ENCODE peak calls at places on chromosomes 11 and 22, in seven cellular contexts. M, J, V, S, W, A and Q are unnamed samples. For H3K4me1, the result is how much of the 10 kb centered on the place peaks cover.

GRCh38 chr11:20647976-20648565 is 21.3 kb upstream of the NELL1 start:
- DNase-seq in M (no peak), J (peak), V (peak), S (peak), W (peak), A (peak), Q (no peak)

GRCh38 chr22:40951795-40952602 is 821 bp downstream of the RBX1 start:
- DNase-seq in M (no peak), J (no peak), V (no peak), S (no peak), W (no peak), A (no peak), Q (no peak)

GRCh38 chr11:134022748-134023147 is 46.1 kb upstream of the JAM3 start:
- DNase-seq in M (no peak), J (no peak), V (no peak), S (no peak), W (no peak), A (no peak), Q (no peak)

GRCh38 chr11:7575841-7576451 is 62.1 kb downstream of the PPFIBP2 start:
- DNase-seq in M (peak), J (no peak), V (no peak), S (peak), W (peak), A (no peak), Q (no peak)

GRCh38 chr22:44348963-44349950 is 36.5 kb upstream of the SHISAL1 start:
- DNase-seq in M (peak), J (no peak), V (no peak), S (no peak), W (no peak), A (no peak), Q (no peak)

GRCh38 chr11:134450186-134450585 is 38.1 kb upstream of the B3GAT1 start:
- DNase-seq in M (no peak), J (no peak), V (no peak), S (no peak), W (no peak), A (no peak), Q (peak)

GRCh38 chr11:125114518-125114917 is 3.1 kb upstream of the TMEM218 start:
- DNase-seq in M (no peak), J (no peak), V (peak), S (no peak), W (no peak), A (peak), Q (no peak)

GRCh38 chr22:27986937-27987336 is 67.9 kb upstream of the PITPNB start:
- DNase-seq in M (no peak), J (no peak), V (peak), S (no peak), W (no peak), A (no peak), Q (peak)

GRCh38 chr22:30245985-30246901 is at the start of gene LIF:
- DNase-seq in M (no peak), J (no peak), V (peak), S (no peak), W (peak), A (peak), Q (no peak)

GRCh38 chr22:33328789-33329296 is 270.7 kb upstream of the SYN3 start:
- DNase-seq in M (no peak), J (no peak), V (no peak), S (peak), W (no peak), A (no peak), Q (no peak)

GRCh38 chr22:30014244-30014643 is 66.0 kb upstream of the HORMAD2 start:
- DNase-seq in M (no peak), J (no peak), V (no peak), S (no peak), W (no peak), A (no peak), Q (no peak)

GRCh38 chr11:46682773-46683752 is 17.4 kb downstream of the ARHGAP1 start:
- DNase-seq in M (no peak), J (no peak), V (no peak), S (no peak), W (no peak), A (no peak), Q (no peak)

GRCh38 chr11:134711563-134711962 is 299.5 kb upstream of the B3GAT1 start:
- DNase-seq in M (no peak), J (no peak), V (no peak), S (no peak), W (no peak), A (no peak), Q (no peak)

GRCh38 chr11:8826901-8827560 is 84.0 kb upstream of the AKIP1 start:
- DNase-seq in M (peak), J (no peak), V (no peak), S (no peak), W (no peak), A (peak), Q (peak)

GRCh38 chr22:17797721-17798559 is 23.7 kb upstream of the BID start:
- DNase-seq in M (no peak), J (no peak), V (no peak), S (no peak), W (no peak), A (no peak), Q (no peak)

GRCh38 chr11:104625246-104625645 is 273.0 kb downstream of the CASP12 start:
- DNase-seq in M (no peak), J (no peak), V (no peak), S (no peak), W (no peak), A (no peak), Q (no peak)

GRCh38 chr22:19477321-19478085 is 1.5 kb downstream of the UFD1 start:
- DNase-seq in M (no peak), J (no peak), V (no peak), S (no peak), W (no peak), A (no peak), Q (no peak)

GRCh38 chr22:27216444-27216843 is 559.1 kb downstream of the MIAT start:
- DNase-seq in M (no peak), J (no peak), V (no peak), S (no peak), W (no peak), A (no peak), Q (no peak)

GRCh38 chr22:24107668-24108067 is 73.6 kb upstream of the SUSD2 start:
- DNase-seq in M (peak), J (peak), V (no peak), S (no peak), W (peak), A (no peak), Q (peak)

GRCh38 chr22:23503736-23504440 is 76.2 kb downstream of the IGLL1 start:
- DNase-seq in M (peak), J (no peak), V (no peak), S (no peak), W (no peak), A (no peak), Q (peak)

GRCh38 chr11:45935349-45936064 is 13.1 kb downstream of the LARGE2 start:
- DNase-seq in M (no peak), J (no peak), V (no peak), S (no peak), W (no peak), A (no peak), Q (no peak)

GRCh38 chr11:86559311-86559945 is 113.0 kb downstream of the ME3 start:
- DNase-seq in M (peak), J (no peak), V (no peak), S (no peak), W (no peak), A (no peak), Q (peak)

GRCh38 chr22:41028841-41029240 is 63.6 kb upstream of the EP300 start:
- DNase-seq in M (no peak), J (no peak), V (no peak), S (no peak), W (no peak), A (no peak), Q (no peak)

GRCh38 chr22:41288245-41288946 is 2.4 kb upstream of the RANGAP1 start:
- DNase-seq in M (no peak), J (no peak), V (no peak), S (peak), W (peak), A (no peak), Q (peak)

DNA sequence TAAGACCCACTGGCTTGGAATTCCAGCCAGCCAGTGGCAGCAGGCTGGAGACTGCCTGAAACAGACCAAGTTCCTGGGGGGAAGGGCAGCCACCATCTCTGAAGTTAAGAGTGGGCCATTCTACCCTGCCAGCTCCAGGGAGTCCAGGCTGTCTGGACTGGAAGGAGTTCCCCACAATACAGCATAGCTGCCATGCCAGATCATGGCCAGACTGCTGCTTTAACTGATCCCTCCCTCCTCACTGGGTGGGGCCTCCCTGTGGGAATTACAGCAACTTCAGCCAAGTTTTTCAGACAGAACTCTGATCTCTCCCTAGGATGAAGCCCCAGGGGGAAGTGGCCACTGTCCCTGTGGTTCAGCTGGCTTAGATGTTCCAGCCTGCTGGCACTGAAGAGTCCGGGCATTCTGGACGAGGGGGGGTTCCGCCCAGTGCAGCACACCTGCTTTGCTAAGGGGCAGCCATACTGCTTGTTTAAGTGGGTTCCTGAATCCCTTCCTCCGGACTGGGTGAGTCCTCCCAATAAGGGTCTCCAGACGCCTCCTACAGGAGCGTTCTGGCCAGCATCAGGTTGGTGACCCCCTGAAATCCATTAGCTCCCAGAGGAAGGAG is 455.4 kb downstream of the DLG2 start:
- DNase-seq in M (no peak), J (no peak), V (no peak), S (no peak), W (no peak), A (no peak), Q (no peak)
- H3K4me1 ChIP-seq in M (under half), J (under half), V (under half), S (under half), W (under half), A (under half), Q (under half)

GRCh38 chr11:16280256-16280682 is 76.1 kb downstream of the SOX6 start:
- DNase-seq in M (no peak), J (peak), V (no peak), S (no peak), W (peak), A (peak), Q (peak)
- TF ChIP-seq EP300 in M (no peak), J (no peak), V (no peak), S (no peak), W (no peak), A (peak), Q (no peak)

GRCh38 chr11:124108158-124108557 is 7.1 kb upstream of the VWA5A start:
- DNase-seq in M (no peak), J (no peak), V (no peak), S (no peak), W (peak), A (peak), Q (no peak)
- TF ChIP-seq CTCF in M (no peak), J (no peak), V (no peak), S (no peak), W (peak), A (peak), Q (no peak)

GRCh38 chr11:2735053-2735589 is 35.3 kb upstream of the KCNQ1OT1 start:
- DNase-seq in M (no peak), J (no peak), V (no peak), S (no peak), W (no peak), A (no peak), Q (no peak)
- H3K4me1 ChIP-seq in M (under half), J (half or more), V (under half), S (under half), W (under half), A (half or more), Q (under half)

DNA sequence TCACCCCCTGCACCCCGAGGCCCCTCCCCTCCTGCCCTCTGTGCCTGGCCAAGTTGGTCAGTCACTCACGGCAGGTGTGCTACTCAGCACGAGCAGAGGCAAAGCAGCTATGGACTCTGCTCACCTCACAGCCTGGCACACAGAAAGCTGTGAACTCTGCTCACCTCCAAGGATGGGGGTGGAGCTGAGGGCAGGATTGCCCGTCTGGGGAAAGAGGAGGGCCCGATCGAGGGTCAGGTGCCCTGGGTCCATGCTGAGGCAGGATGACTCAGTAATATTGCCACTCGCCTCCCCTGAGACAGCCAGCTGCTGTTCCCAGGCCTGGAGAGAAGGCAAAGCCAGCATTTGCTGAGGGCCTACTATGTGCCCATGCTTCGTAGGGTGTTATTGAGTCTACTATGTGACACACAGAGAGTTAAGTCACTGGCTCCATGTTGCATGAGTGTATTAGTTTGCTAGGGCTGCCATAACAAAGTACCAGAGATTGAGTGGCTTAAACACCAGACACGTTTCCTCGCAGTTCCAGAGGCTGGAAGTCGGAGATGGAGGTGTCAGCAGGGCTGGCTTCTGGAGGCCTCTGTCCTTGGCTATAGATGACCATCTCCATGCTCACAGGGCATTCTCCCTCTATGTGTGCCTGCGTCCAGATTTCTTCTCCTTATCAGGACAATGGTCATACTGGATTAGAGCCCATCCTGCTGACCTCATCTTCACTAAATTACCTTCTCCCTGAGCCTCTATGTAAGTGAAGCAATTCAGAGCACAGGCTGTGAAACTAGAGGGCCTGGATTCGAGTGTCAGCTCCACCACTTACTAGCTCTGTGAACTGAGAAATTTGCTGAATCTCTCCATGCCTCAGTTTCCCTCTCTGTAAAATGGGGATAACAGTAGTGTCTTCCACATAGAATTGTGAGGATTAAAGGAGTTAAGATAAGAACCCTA is 13.2 kb upstream of the TSKU start:
- DNase-seq in M (no peak), J (no peak), V (no peak), S (peak), W (peak), A (no peak), Q (no peak)
- TF ChIP-seq EP300 in M (no peak), J (no peak), V (no peak), S (peak), W (no peak), A (no peak), Q (no peak)

DNA sequence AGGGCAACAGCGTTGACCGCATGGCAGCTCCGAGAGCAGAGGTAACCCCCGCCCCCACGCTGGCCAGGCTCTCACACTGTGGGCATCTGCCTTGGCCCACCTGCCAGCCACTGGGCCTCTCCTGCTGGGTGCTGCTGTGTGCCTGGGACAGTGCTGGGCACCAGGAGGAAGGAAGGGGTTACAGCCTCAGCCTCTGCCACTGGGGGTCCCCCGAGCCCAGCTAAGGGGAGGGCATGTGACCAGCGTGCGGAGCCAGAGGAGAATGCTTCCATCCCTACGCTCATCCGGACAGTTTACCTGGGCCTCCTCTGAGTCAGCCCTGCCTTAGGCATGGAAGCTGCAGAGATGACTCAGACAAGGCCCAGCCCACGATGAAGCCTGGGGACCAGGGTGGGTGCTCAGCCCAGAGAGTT is 10.9 kb downstream of the NCF4 start:
- DNase-seq in M (no peak), J (no peak), V (no peak), S (no peak), W (no peak), A (no peak), Q (no peak)
- TF ChIP-seq CTCF in M (no peak), J (no peak), V (peak), S (no peak), W (no peak), A (no peak), Q (no peak)

DNA sequence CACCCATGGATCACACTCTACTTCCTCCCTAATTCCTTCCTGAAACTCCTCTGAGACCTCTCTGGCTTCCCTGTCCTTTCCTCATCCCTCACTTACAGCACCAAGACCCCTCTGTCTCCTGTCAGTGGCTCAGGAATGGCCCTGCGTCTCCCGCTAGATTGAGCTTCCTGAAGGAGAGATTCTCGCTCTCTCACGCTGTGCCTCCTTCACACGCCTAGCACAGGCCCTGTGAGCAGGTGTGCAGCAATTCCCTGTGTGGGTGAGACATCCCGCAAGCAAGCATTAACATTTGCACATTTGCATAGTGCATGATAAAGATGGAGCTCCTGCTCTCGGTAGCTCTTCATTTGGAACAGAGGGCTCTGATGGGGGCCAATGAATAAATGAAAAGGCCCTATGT is 159.8 kb downstream of the ADAMTS15 start:
- DNase-seq in M (no peak), J (no peak), V (no peak), S (no peak), W (no peak), A (no peak), Q (no peak)
- H3K4me1 ChIP-seq in M (under half), J (half or more), V (under half), S (under half), W (under half), A (under half), Q (under half)